ENCODE peak calls at places on chromosomes 13 and 19, in six cellular contexts. T is SK-MEL-5, F is M059J, P is sciatic nerve, U is endothelial cell, C is tibial nerve. V is an unnamed sample.

GRCh38 chr13:24116103-24116502 is 44.4 kb upstream of the SPATA13 start:
- DNase-seq in T (no peak), F (no peak), P (no peak), U (no peak), C (no peak), V (no peak)

GRCh38 chr19:17777840-17778620 is 16.9 kb upstream of the B3GNT3 start:
- DNase-seq in T (peak), F (no peak), P (peak), U (peak), C (peak), V (peak)

GRCh38 chr19:55085923-55086715 is 10.4 kb downstream of the EPS8L1 start:
- DNase-seq in T (no peak), F (no peak), P (no peak), U (no peak), C (no peak), V (no peak)

GRCh38 chr13:27022571-27023311 is 148.9 kb downstream of the USP12 start:
- DNase-seq in T (peak), F (peak), P (no peak), U (no peak), C (no peak), V (no peak)

GRCh38 chr19:50933640-50934039 is 19.2 kb downstream of the KLK5 start:
- DNase-seq in T (no peak), F (peak), P (no peak), U (no peak), C (no peak), V (no peak)

GRCh38 chr13:24199016-24199415 is 38.5 kb downstream of the SPATA13 start:
- DNase-seq in T (no peak), F (no peak), P (no peak), U (no peak), C (no peak), V (no peak)

GRCh38 chr19:46513461-46514236 is 18.0 kb upstream of the PNMA8B start:
- DNase-seq in T (peak), F (peak), P (peak), U (peak), C (peak), V (peak)

GRCh38 chr19:51593138-51593890 is 22.2 kb downstream of the ZNF175 start:
- DNase-seq in T (no peak), F (no peak), P (no peak), U (no peak), C (no peak), V (no peak)

GRCh38 chr19:13984875-13985741 is 21.0 kb downstream of the RFX1 start:
- DNase-seq in T (no peak), F (no peak), P (no peak), U (no peak), C (no peak), V (no peak)

V was measured in NAMALWA.